ENCODE peak calls at places on chromosomes 12 and 14, in eight cellular contexts. Y, K, D, Q, S, I, V and Z are unnamed samples.

GRCh38 chr12:106386836-106387555 is 29.4 kb downstream of the POLR3B start:
- DNase-seq in D (no peak), S (peak; percentile 22), Q (no peak), K (no peak), Y (no peak), I (no peak), V (no peak), Z (no peak)

GRCh38 chr14:41782488-41782887 is 175.8 kb downstream of the LRFN5 start:
- DNase-seq in I (no peak), V (no peak), D (no peak), Y (no peak), K (no peak), Q (no peak), S (no peak), Z (no peak)

GRCh38 chr14:59028476-59029202 is 159.8 kb upstream of the DAAM1 start:
- DNase-seq in Y (no peak), D (peak; percentile 52), S (peak; percentile 89), K (peak; percentile 41), V (peak; percentile 7), Q (peak; percentile 34), I (peak; percentile 76), Z (no peak)

GRCh38 chr12:68176252-68176651 is 16.7 kb upstream of the IFNG start:
- DNase-seq in V (no peak), Q (no peak), I (no peak), D (peak; percentile 60), Y (no peak), K (no peak), S (no peak), Z (no peak)

GRCh38 chr12:116159175-116159574 is 118.3 kb downstream of the MED13L start:
- DNase-seq in K (no peak), Q (no peak), V (no peak), I (no peak), S (no peak), Y (no peak), D (no peak), Z (no peak)

GRCh38 chr12:90945070-90945649 is 9.8 kb downstream of the CCER1 start:
- DNase-seq in D (peak; percentile 53), V (no peak), I (no peak), Y (no peak), Q (no peak), S (no peak), K (no peak), Z (no peak)

GRCh38 chr14:99907761-99908652 is 114.8 kb downstream of the EML1 start:
- DNase-seq in D (no peak), K (no peak), Q (no peak), S (no peak), I (no peak), V (no peak), Y (no peak), Z (no peak)

GRCh38 chr12:108621161-108621560 is 12.5 kb downstream of the SELPLG start:
- DNase-seq in D (no peak), I (no peak), S (no peak), V (no peak), Q (no peak), K (no peak), Y (no peak), Z (no peak)

GRCh38 chr14:35883677-35884293 is 57.6 kb downstream of the BRMS1L start:
- DNase-seq in Y (no peak), S (peak; percentile 45), Q (peak; percentile 56), K (no peak), I (peak; percentile 8), D (peak; percentile 19), V (peak; percentile 9), Z (no peak)

GRCh38 chr14:104075530-104076151 is 9.9 kb upstream of the ASPG start:
- DNase-seq in V (no peak), D (peak; percentile 10), S (no peak), Y (no peak), I (no peak), K (no peak), Q (no peak), Z (no peak)

GRCh38 chr14:100534528-100535286 is 52.5 kb downstream of the BEGAIN start:
- DNase-seq in Q (peak; percentile 6), V (no peak), Y (peak; percentile 46), K (no peak), S (no peak), D (no peak), I (no peak), Z (no peak)

GRCh38 chr14:51201890-51202289 is 38.2 kb upstream of the TMX1 start:
- DNase-seq in Y (no peak), Q (no peak), V (no peak), I (no peak), K (no peak), D (no peak), S (no peak), Z (no peak)

GRCh38 chr14:24411468-24412454 is 13.0 kb downstream of the NYNRIN start:
- DNase-seq in D (peak; percentile 51), Y (no peak), K (no peak), Q (no peak), I (no peak), S (peak; percentile 76), V (no peak), Z (no peak)

GRCh38 chr14:53338192-53338591 is 185.1 kb upstream of the DDHD1 start:
- DNase-seq in I (peak; percentile 51), V (no peak), D (no peak), Q (no peak), K (no peak), Y (no peak), S (peak; percentile 71), Z (no peak)

GRCh38 chr12:77914089-77914488 is 83.4 kb downstream of the NAV3 start:
- DNase-seq in S (no peak), V (no peak), I (no peak), Y (no peak), Q (no peak), K (no peak), D (no peak), Z (no peak)

GRCh38 chr12:9761407-9761736 is 671 bp upstream of the CD69 start:
- DNase-seq in Q (no peak), V (no peak), Y (no peak), D (no peak), K (no peak), S (no peak), I (no peak), Z (peak; percentile 82)

GRCh38 chr14:100850841-100851585 is 25.1 kb downstream of the MEG3 start:
- DNase-seq in D (peak; percentile 37), V (peak; percentile 74), I (no peak), K (peak; percentile 50), Y (peak; percentile 78), Q (peak; percentile 63), S (peak; percentile 53), Z (peak; percentile 69)

GRCh38 chr14:49966971-49967630 is 74.2 kb downstream of the ARF6 start:
- DNase-seq in I (no peak), Y (no peak), D (peak; percentile 38), V (no peak), S (no peak), Q (no peak), K (no peak), Z (no peak)

GRCh38 chr12:47017901-47018479 is 61.4 kb upstream of the PCED1B start:
- DNase-seq in D (peak; percentile 85), Q (no peak), V (no peak), I (peak; percentile 73), S (peak; percentile 49), K (no peak), Y (no peak), Z (no peak)

GRCh38 chr14:92382677-92383076 is 59.7 kb downstream of the SLC24A4 start:
- DNase-seq in Q (no peak), Y (no peak), D (peak; percentile 13), I (no peak), V (no peak), S (peak; percentile 47), K (no peak), Z (no peak)

GRCh38 chr12:42589465-42590323 is at the start of gene PRICKLE1:
- DNase-seq in V (no peak), K (peak; percentile 43), D (no peak), Y (no peak), Q (peak; percentile 16), I (no peak), S (peak; percentile 92), Z (no peak)

GRCh38 chr12:122785503-122785902 is 11.1 kb downstream of the CCDC62 start:
- DNase-seq in Q (no peak), D (no peak), Y (no peak), V (no peak), I (no peak), K (no peak), S (no peak), Z (no peak)

GRCh38 chr14:95993768-95994592 is 45.2 kb upstream of the C14orf132 start:
- DNase-seq in Y (no peak), Q (peak; percentile 25), V (peak; percentile 4), D (peak; percentile 33), I (peak; percentile 20), S (peak; percentile 68), K (no peak), Z (peak; percentile 37)

GRCh38 chr12:20631711-20632110 is 63.4 kb upstream of the SLCO1C1 start:
- DNase-seq in I (no peak), K (no peak), D (no peak), S (peak; percentile 25), Y (no peak), V (no peak), Q (no peak), Z (no peak)

GRCh38 chr14:21109377-21110260 is 8.8 kb downstream of the TMEM253 start:
- DNase-seq in I (no peak), Y (no peak), K (no peak), D (peak; percentile 69), S (no peak), Q (no peak), V (no peak), Z (no peak)

GRCh38 chr12:25725874-25726273 is 172.8 kb upstream of the LMNTD1 start:
- DNase-seq in Q (no peak), S (peak; percentile 74), V (no peak), I (no peak), D (no peak), Y (no peak), K (no peak), Z (no peak)

GRCh38 chr12:27291862-27292261 is 40.8 kb upstream of the BMAL2 start:
- DNase-seq in S (no peak), Q (no peak), Y (no peak), I (no peak), K (no peak), D (no peak), V (no peak), Z (no peak)

GRCh38 chr12:25311501-25311900 is 60.8 kb upstream of the KRAS start:
- DNase-seq in K (no peak), I (no peak), Q (no peak), V (no peak), D (no peak), Y (no peak), S (no peak), Z (no peak)

GRCh38 chr12:54525383-54525782 is 24.0 kb upstream of the PDE1B start:
- DNase-seq in S (no peak), Y (no peak), Q (no peak), D (no peak), K (no peak), I (no peak), V (no peak), Z (no peak)

GRCh38 chr14:95033851-95034622 is 123.3 kb downstream of the DICER1 start:
- DNase-seq in Q (no peak), Y (no peak), D (no peak), S (no peak), K (no peak), I (no peak), V (no peak), Z (no peak)